ENCODE peak calls at places on chromosomes 2 and 18, in ten cellular contexts. One of them, this sample, is unnamed.

GRCh38 chr2:106542730-106543359 is 55.7 kb downstream of the CD8B2 start:
- DNase-seq in mesothelial cell of epicardium: peak
- DNase-seq in psoas muscle: peak
- DNase-seq in fibroblast of pulmonary artery: peak
- DNase-seq in Panc1: peak
- DNase-seq in astrocyte of the cerebellum: peak
- DNase-seq in foreskin fibroblast: peak
- DNase-seq in HFF-Myc: no peak
- DNase-seq in uterus: peak
- DNase-seq in AG04450: no peak
- DNase-seq in this sample: peak

GRCh38 chr2:47072018-47072691 is 83.0 kb downstream of the STPG4 start:
- DNase-seq in HFF-Myc: no peak
- DNase-seq in AG04450: no peak
- DNase-seq in mesothelial cell of epicardium: no peak
- DNase-seq in Panc1: no peak
- DNase-seq in fibroblast of pulmonary artery: peak
- DNase-seq in uterus: peak
- DNase-seq in astrocyte of the cerebellum: peak
- DNase-seq in psoas muscle: peak
- DNase-seq in foreskin fibroblast: peak
- DNase-seq in this sample: no peak

GRCh38 chr18:75324686-75325257 is 102.7 kb downstream of the SMIM21 start:
- DNase-seq in astrocyte of the cerebellum: no peak
- DNase-seq in uterus: no peak
- DNase-seq in psoas muscle: no peak
- DNase-seq in Panc1: no peak
- DNase-seq in HFF-Myc: no peak
- DNase-seq in mesothelial cell of epicardium: no peak
- DNase-seq in foreskin fibroblast: peak
- DNase-seq in fibroblast of pulmonary artery: no peak
- DNase-seq in AG04450: no peak
- DNase-seq in this sample: no peak

GRCh38 chr2:144554811-144555210 is 34.9 kb upstream of the ZEB2 start:
- DNase-seq in fibroblast of pulmonary artery: no peak
- DNase-seq in HFF-Myc: no peak
- DNase-seq in mesothelial cell of epicardium: no peak
- DNase-seq in AG04450: no peak
- DNase-seq in psoas muscle: no peak
- DNase-seq in astrocyte of the cerebellum: no peak
- DNase-seq in Panc1: no peak
- DNase-seq in foreskin fibroblast: peak
- DNase-seq in uterus: no peak
- DNase-seq in this sample: no peak

GRCh38 chr2:145114726-145115125 is 594.8 kb upstream of the ZEB2 start:
- DNase-seq in uterus: no peak
- DNase-seq in AG04450: no peak
- DNase-seq in HFF-Myc: no peak
- DNase-seq in Panc1: no peak
- DNase-seq in psoas muscle: no peak
- DNase-seq in foreskin fibroblast: peak
- DNase-seq in mesothelial cell of epicardium: no peak
- DNase-seq in fibroblast of pulmonary artery: peak
- DNase-seq in astrocyte of the cerebellum: peak
- DNase-seq in this sample: no peak

GRCh38 chr2:20666364-20667150 is at the start of gene GDF7:
- DNase-seq in uterus: peak
- DNase-seq in fibroblast of pulmonary artery: no peak
- DNase-seq in HFF-Myc: no peak
- DNase-seq in mesothelial cell of epicardium: no peak
- DNase-seq in Panc1: no peak
- DNase-seq in psoas muscle: peak
- DNase-seq in AG04450: no peak
- DNase-seq in astrocyte of the cerebellum: no peak
- DNase-seq in foreskin fibroblast: peak
- DNase-seq in this sample: no peak

GRCh38 chr2:109046925-109047508 is 58.0 kb upstream of the EDAR start:
- DNase-seq in HFF-Myc: no peak
- DNase-seq in Panc1: no peak
- DNase-seq in foreskin fibroblast: no peak
- DNase-seq in astrocyte of the cerebellum: no peak
- DNase-seq in fibroblast of pulmonary artery: no peak
- DNase-seq in uterus: no peak
- DNase-seq in psoas muscle: no peak
- DNase-seq in AG04450: no peak
- DNase-seq in mesothelial cell of epicardium: no peak
- DNase-seq in this sample: peak

GRCh38 chr18:22524783-22525182 is 107.1 kb upstream of the CTAGE1 start:
- DNase-seq in Panc1: no peak
- DNase-seq in foreskin fibroblast: no peak
- DNase-seq in HFF-Myc: no peak
- DNase-seq in mesothelial cell of epicardium: no peak
- DNase-seq in astrocyte of the cerebellum: no peak
- DNase-seq in psoas muscle: no peak
- DNase-seq in AG04450: no peak
- DNase-seq in fibroblast of pulmonary artery: no peak
- DNase-seq in uterus: no peak
- DNase-seq in this sample: no peak

GRCh38 chr2:128606837-128607236 is 288.2 kb upstream of the HS6ST1 start:
- DNase-seq in uterus: no peak
- DNase-seq in HFF-Myc: no peak
- DNase-seq in mesothelial cell of epicardium: peak
- DNase-seq in fibroblast of pulmonary artery: no peak
- DNase-seq in foreskin fibroblast: no peak
- DNase-seq in psoas muscle: no peak
- DNase-seq in astrocyte of the cerebellum: no peak
- DNase-seq in AG04450: no peak
- DNase-seq in Panc1: no peak
- DNase-seq in this sample: no peak

GRCh38 chr2:27885246-27885645 is 4.9 kb downstream of the RBKS start:
- DNase-seq in psoas muscle: no peak
- DNase-seq in uterus: no peak
- DNase-seq in mesothelial cell of epicardium: no peak
- DNase-seq in Panc1: no peak
- DNase-seq in AG04450: no peak
- DNase-seq in foreskin fibroblast: peak
- DNase-seq in astrocyte of the cerebellum: no peak
- DNase-seq in HFF-Myc: no peak
- DNase-seq in fibroblast of pulmonary artery: peak
- DNase-seq in this sample: no peak

GRCh38 chr2:236360486-236360885 is 96.3 kb upstream of the ASB18 start:
- DNase-seq in Panc1: no peak
- DNase-seq in HFF-Myc: no peak
- DNase-seq in fibroblast of pulmonary artery: peak
- DNase-seq in foreskin fibroblast: no peak
- DNase-seq in mesothelial cell of epicardium: no peak
- DNase-seq in psoas muscle: no peak
- DNase-seq in uterus: no peak
- DNase-seq in AG04450: no peak
- DNase-seq in astrocyte of the cerebellum: peak
- DNase-seq in this sample: no peak

GRCh38 chr2:203097735-203098134 is 83.1 kb downstream of the NBEAL1 start:
- DNase-seq in astrocyte of the cerebellum: no peak
- DNase-seq in mesothelial cell of epicardium: no peak
- DNase-seq in psoas muscle: no peak
- DNase-seq in HFF-Myc: no peak
- DNase-seq in foreskin fibroblast: peak
- DNase-seq in Panc1: no peak
- DNase-seq in uterus: no peak
- DNase-seq in AG04450: no peak
- DNase-seq in fibroblast of pulmonary artery: peak
- DNase-seq in this sample: no peak
- TF ChIP-seq CTCF in astrocyte of the cerebellum: peak
- TF ChIP-seq CTCF in mesothelial cell of epicardium: peak
- TF ChIP-seq CTCF in psoas muscle: peak
- TF ChIP-seq CTCF in HFF-Myc: no peak
- TF ChIP-seq CTCF in foreskin fibroblast: no peak
- TF ChIP-seq CTCF in Panc1: no peak
- TF ChIP-seq CTCF in uterus: no peak
- TF ChIP-seq CTCF in AG04450: peak
- TF ChIP-seq CTCF in fibroblast of pulmonary artery: peak
- TF ChIP-seq CTCF in this sample: no peak

GRCh38 chr2:225030089-225030653 is 12.1 kb downstream of the DOCK10 start:
- DNase-seq in Panc1: no peak
- DNase-seq in foreskin fibroblast: no peak
- DNase-seq in astrocyte of the cerebellum: no peak
- DNase-seq in mesothelial cell of epicardium: no peak
- DNase-seq in AG04450: no peak
- DNase-seq in uterus: no peak
- DNase-seq in psoas muscle: no peak
- DNase-seq in HFF-Myc: no peak
- DNase-seq in fibroblast of pulmonary artery: no peak
- DNase-seq in this sample: no peak

GRCh38 chr2:225030893-225031292 is 11.4 kb downstream of the DOCK10 start:
- DNase-seq in mesothelial cell of epicardium: no peak
- DNase-seq in Panc1: no peak
- DNase-seq in psoas muscle: no peak
- DNase-seq in uterus: no peak
- DNase-seq in astrocyte of the cerebellum: no peak
- DNase-seq in AG04450: no peak
- DNase-seq in foreskin fibroblast: no peak
- DNase-seq in HFF-Myc: no peak
- DNase-seq in fibroblast of pulmonary artery: no peak
- DNase-seq in this sample: no peak

GRCh38 chr2:225033440-225034390 is 8.6 kb downstream of the DOCK10 start:
- DNase-seq in fibroblast of pulmonary artery: no peak
- DNase-seq in psoas muscle: no peak
- DNase-seq in foreskin fibroblast: no peak
- DNase-seq in uterus: no peak
- DNase-seq in Panc1: no peak
- DNase-seq in AG04450: no peak
- DNase-seq in mesothelial cell of epicardium: no peak
- DNase-seq in HFF-Myc: no peak
- DNase-seq in astrocyte of the cerebellum: no peak
- DNase-seq in this sample: no peak

GRCh38 chr2:225031599-225031998 is 10.7 kb downstream of the DOCK10 start:
- DNase-seq in Panc1: no peak
- DNase-seq in AG04450: no peak
- DNase-seq in astrocyte of the cerebellum: no peak
- DNase-seq in mesothelial cell of epicardium: no peak
- DNase-seq in fibroblast of pulmonary artery: no peak
- DNase-seq in psoas muscle: no peak
- DNase-seq in HFF-Myc: no peak
- DNase-seq in uterus: no peak
- DNase-seq in foreskin fibroblast: no peak
- DNase-seq in this sample: no peak

GRCh38 chr2:225032249-225032648 is 10.0 kb downstream of the DOCK10 start:
- DNase-seq in Panc1: no peak
- DNase-seq in astrocyte of the cerebellum: no peak
- DNase-seq in AG04450: no peak
- DNase-seq in HFF-Myc: no peak
- DNase-seq in foreskin fibroblast: no peak
- DNase-seq in uterus: no peak
- DNase-seq in mesothelial cell of epicardium: no peak
- DNase-seq in fibroblast of pulmonary artery: no peak
- DNase-seq in psoas muscle: no peak
- DNase-seq in this sample: no peak
- TF ChIP-seq CTCF in Panc1: no peak
- TF ChIP-seq CTCF in astrocyte of the cerebellum: no peak
- TF ChIP-seq CTCF in AG04450: no peak
- TF ChIP-seq CTCF in HFF-Myc: no peak
- TF ChIP-seq CTCF in foreskin fibroblast: no peak
- TF ChIP-seq CTCF in uterus: no peak
- TF ChIP-seq CTCF in mesothelial cell of epicardium: no peak
- TF ChIP-seq CTCF in fibroblast of pulmonary artery: no peak
- TF ChIP-seq CTCF in psoas muscle: no peak
- TF ChIP-seq CTCF in this sample: no peak

GRCh38 chr2:72220170-72220569 is 72.5 kb upstream of the CYP26B1 start:
- DNase-seq in foreskin fibroblast: peak
- DNase-seq in psoas muscle: no peak
- DNase-seq in fibroblast of pulmonary artery: no peak
- DNase-seq in AG04450: no peak
- DNase-seq in astrocyte of the cerebellum: no peak
- DNase-seq in uterus: no peak
- DNase-seq in mesothelial cell of epicardium: no peak
- DNase-seq in HFF-Myc: no peak
- DNase-seq in Panc1: no peak
- DNase-seq in this sample: peak
- TF ChIP-seq CTCF in foreskin fibroblast: peak
- TF ChIP-seq CTCF in psoas muscle: no peak
- TF ChIP-seq CTCF in fibroblast of pulmonary artery: peak
- TF ChIP-seq CTCF in AG04450: peak
- TF ChIP-seq CTCF in astrocyte of the cerebellum: peak
- TF ChIP-seq CTCF in uterus: no peak
- TF ChIP-seq CTCF in mesothelial cell of epicardium: no peak
- TF ChIP-seq CTCF in HFF-Myc: peak
- TF ChIP-seq CTCF in Panc1: peak
- TF ChIP-seq CTCF in this sample: peak

GRCh38 chr18:39724652-39725051 is 2159.1 kb upstream of the CELF4 start:
- DNase-seq in fibroblast of pulmonary artery: peak
- DNase-seq in AG04450: no peak
- DNase-seq in psoas muscle: no peak
- DNase-seq in uterus: no peak
- DNase-seq in Panc1: no peak
- DNase-seq in HFF-Myc: no peak
- DNase-seq in astrocyte of the cerebellum: no peak
- DNase-seq in foreskin fibroblast: peak
- DNase-seq in mesothelial cell of epicardium: no peak
- DNase-seq in this sample: no peak
- TF ChIP-seq CTCF in fibroblast of pulmonary artery: no peak
- TF ChIP-seq CTCF in AG04450: no peak
- TF ChIP-seq CTCF in psoas muscle: no peak
- TF ChIP-seq CTCF in uterus: no peak
- TF ChIP-seq CTCF in Panc1: no peak
- TF ChIP-seq CTCF in HFF-Myc: no peak
- TF ChIP-seq CTCF in astrocyte of the cerebellum: no peak
- TF ChIP-seq CTCF in foreskin fibroblast: no peak
- TF ChIP-seq CTCF in mesothelial cell of epicardium: no peak
- TF ChIP-seq CTCF in this sample: no peak

DNA sequence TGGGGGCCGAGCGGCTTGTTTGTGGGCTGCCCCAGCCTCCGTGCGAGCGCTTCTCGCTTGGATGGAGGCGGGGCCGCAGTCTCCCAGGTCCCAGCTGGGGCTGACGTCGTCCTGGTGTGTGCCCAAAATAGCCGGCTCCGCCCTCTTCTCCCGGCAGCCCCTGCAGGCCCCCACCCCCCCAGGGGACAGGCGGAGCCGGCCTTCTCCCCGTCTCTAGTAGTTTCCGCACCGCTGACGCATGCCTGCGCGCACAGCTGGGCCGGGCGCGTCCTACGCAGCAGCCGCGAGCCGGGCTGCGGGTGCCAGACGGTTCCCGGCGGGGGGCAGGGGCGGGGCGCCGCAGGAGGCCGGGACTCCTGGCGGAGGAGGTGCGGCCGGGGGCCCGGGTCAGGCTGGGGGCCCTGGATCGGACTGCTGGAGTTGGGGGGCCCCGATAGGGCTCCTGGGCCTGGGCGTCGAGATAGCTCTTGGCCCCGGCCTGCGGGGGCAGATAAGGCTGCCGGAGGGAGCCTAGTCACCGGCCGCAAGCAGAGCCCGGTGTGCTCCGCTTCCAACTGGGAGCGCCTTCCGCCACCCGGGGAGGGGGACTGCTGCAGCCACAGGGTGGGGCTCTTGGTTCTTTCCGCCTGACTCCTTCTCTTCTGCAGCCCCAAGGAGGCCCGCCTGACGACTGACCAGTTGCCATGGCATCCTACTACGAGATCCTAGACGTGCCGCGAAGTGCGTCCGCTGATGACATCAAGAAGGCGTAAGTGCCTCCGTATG is at the start of gene DNAJB2:
- DNase-seq in foreskin fibroblast: peak
- DNase-seq in mesothelial cell of epicardium: peak
- DNase-seq in astrocyte of the cerebellum: peak
- DNase-seq in AG04450: peak
- DNase-seq in uterus: peak
- DNase-seq in HFF-Myc: peak
- DNase-seq in psoas muscle: peak
- DNase-seq in Panc1: peak
- DNase-seq in fibroblast of pulmonary artery: peak
- DNase-seq in this sample: peak
- TF ChIP-seq CTCF in foreskin fibroblast: no peak
- TF ChIP-seq CTCF in mesothelial cell of epicardium: peak
- TF ChIP-seq CTCF in astrocyte of the cerebellum: peak
- TF ChIP-seq CTCF in AG04450: peak
- TF ChIP-seq CTCF in uterus: peak
- TF ChIP-seq CTCF in HFF-Myc: peak
- TF ChIP-seq CTCF in psoas muscle: no peak
- TF ChIP-seq CTCF in Panc1: no peak
- TF ChIP-seq CTCF in fibroblast of pulmonary artery: no peak
- TF ChIP-seq CTCF in this sample: peak

This sample was measured in NB4.